ENCODE peak calls at places on chromosomes 2 and 18, in four cellular contexts. O is HEK293T, A is WTC11, G is HepG2. N is an unnamed sample.
A peak's percentile ranks its signal among the peaks of the same experiment; 100 is the strongest.

GRCh38 chr2:169732583-169733358 is 861 bp upstream of the KLHL23 start:
- DNase-seq in O (no peak), G (peak; percentile 68), A (no peak), N (peak; percentile 40)

GRCh38 chr18:61893304-61893970 is 630 bp upstream of the RNF152 start:
- DNase-seq in O (peak; percentile 46), G (no peak), A (peak; percentile 48), N (peak; percentile 3)

GRCh38 chr2:128781166-128781887 is 462.7 kb upstream of the HS6ST1 start:
- DNase-seq in O (no peak), G (no peak), A (no peak), N (no peak)

GRCh38 chr18:79964330-79965118 is at the start of gene HSBP1L1:
- DNase-seq in A (peak; percentile 80), O (peak; percentile 49), G (peak; percentile 65), N (no peak)

GRCh38 chr18:78765637-78766281 is 213.9 kb upstream of the SALL3 start:
- DNase-seq in A (no peak), G (no peak), O (no peak), N (no peak)

GRCh38 chr2:181188605-181189004 is 208.2 kb downstream of the UBE2E3 start:
- DNase-seq in O (no peak), A (no peak), G (no peak), N (no peak)

GRCh38 chr18:35010983-35011382 is 30.2 kb upstream of the MAPRE2 start:
- DNase-seq in O (no peak), A (no peak), G (no peak), N (no peak)

GRCh38 chr18:28110924-28111323 is 66.0 kb downstream of the CDH2 start:
- DNase-seq in G (no peak), A (no peak), O (no peak), N (no peak)

GRCh38 chr2:230889911-230890601 is 25.3 kb downstream of the ITM2C start:
- DNase-seq in O (no peak), G (no peak), A (no peak), N (no peak)

GRCh38 chr2:69138793-69139510 is 126.0 kb downstream of the ANTXR1 start:
- DNase-seq in O (no peak), G (no peak), A (no peak), N (no peak)

GRCh38 chr2:207165121-207166038 is at the start of gene KLF7:
- DNase-seq in O (peak; percentile 30), G (no peak), A (peak; percentile 43), N (peak; percentile 7)

GRCh38 chr2:99729104-99729503 is 239.3 kb upstream of the REV1 start:
- DNase-seq in A (no peak), G (no peak), O (no peak), N (no peak)

GRCh38 chr2:226839960-226840359 is 4.1 kb downstream of the RHBDD1 start:
- DNase-seq in O (no peak), A (no peak), G (no peak), N (no peak)

GRCh38 chr2:226836548-226836885 is 663 bp downstream of the RHBDD1 start:
- DNase-seq in A (no peak), O (no peak), G (no peak), N (no peak)

GRCh38 chr2:226837787-226838603 is 2.1 kb downstream of the RHBDD1 start:
- DNase-seq in A (no peak), G (no peak), O (no peak), N (peak; percentile 75)

GRCh38 chr2:226837334-226837733 is 1.5 kb downstream of the RHBDD1 start:
- DNase-seq in G (no peak), A (no peak), O (no peak), N (no peak)

DNA sequence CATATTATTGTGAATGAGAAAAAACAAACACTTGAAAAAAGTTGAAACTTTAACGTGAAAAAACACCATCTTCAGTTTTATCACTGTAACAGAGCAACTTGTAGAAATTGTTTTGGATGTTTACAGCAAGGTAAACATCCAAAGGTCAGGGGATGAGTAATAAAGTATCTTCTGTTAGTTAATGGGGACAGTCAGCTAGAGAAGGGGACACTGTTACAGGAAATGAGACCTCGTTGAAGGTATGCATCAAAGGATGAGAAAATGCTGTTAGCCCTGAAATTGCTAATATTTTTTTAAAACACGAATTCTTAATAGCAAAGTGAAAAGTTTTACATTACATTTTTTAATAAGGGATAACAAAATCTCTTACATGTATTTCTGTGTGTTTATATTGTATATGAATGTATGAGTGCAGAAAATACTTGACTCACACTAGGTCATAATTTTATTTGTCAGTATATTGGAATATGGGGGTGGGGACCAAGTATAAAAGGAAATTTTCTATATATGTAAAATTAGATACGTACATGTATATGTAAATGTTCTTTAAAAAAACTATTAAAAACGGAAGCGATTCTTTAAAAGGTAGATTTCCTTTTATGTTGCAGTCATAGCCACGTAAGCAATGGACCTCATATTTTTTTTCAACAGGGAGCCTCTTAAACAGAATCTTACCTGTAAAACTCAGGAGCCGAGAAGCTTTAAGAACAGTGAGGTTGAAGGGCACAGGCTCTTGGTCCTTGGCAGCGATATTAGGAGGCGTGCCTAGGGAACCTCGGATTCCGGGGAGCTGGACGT is 3.1 kb downstream of the RHBDD1 start:
- DNase-seq in G (peak; percentile 67), O (no peak), A (no peak), N (no peak)
- TF ChIP-seq ELF4 in G (no peak), O (no peak), A (no peak), N (no peak)

GRCh38 chr2:226355600-226355999 is 444.0 kb downstream of the IRS1 start:
- DNase-seq in G (no peak), A (no peak), O (no peak), N (no peak)

GRCh38 chr2:226352941-226353558 is 446.6 kb downstream of the IRS1 start:
- DNase-seq in G (no peak), A (no peak), O (no peak), N (no peak)

GRCh38 chr2:226351711-226352110 is 447.9 kb downstream of the IRS1 start:
- DNase-seq in A (no peak), G (no peak), O (no peak), N (no peak)

GRCh38 chr2:226357816-226358215 is 441.8 kb downstream of the IRS1 start:
- DNase-seq in G (no peak), O (no peak), A (no peak), N (no peak)

DNA sequence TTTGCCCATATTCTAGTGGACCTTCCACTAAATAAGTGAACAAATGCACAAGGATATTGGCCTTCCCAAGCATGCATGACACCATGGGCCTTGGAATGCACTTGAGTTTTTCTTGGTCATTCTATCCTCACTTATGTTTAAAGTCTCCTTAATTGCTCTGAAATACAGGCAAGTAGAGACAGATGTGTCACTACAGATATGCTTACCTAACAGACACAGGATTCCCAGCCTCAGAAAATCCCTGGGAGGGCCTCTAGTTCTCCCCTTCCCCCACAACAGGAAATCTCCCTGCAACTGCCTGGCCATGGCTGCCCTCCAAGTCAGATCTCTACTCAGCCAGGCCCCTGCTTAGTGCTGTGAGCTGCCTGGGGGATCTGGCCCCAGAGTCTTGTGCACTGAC is 445.2 kb downstream of the IRS1 start:
- DNase-seq in A (no peak), O (no peak), G (no peak), N (no peak)
- TF ChIP-seq ELF4 in A (no peak), O (no peak), G (no peak), N (no peak)

GRCh38 chr2:101690547-101691182 is 6.8 kb upstream of the MAP4K4 start:
- DNase-seq in G (peak; percentile 48), O (no peak), A (no peak), N (no peak)

GRCh38 chr2:101693991-101694588 is 3.4 kb upstream of the MAP4K4 start:
- DNase-seq in G (no peak), A (no peak), O (no peak), N (no peak)

GRCh38 chr2:101692037-101692436 is 5.5 kb upstream of the MAP4K4 start:
- DNase-seq in A (no peak), G (no peak), O (no peak), N (no peak)

GRCh38 chr2:101689120-101689827 is 8.2 kb upstream of the MAP4K4 start:
- DNase-seq in A (no peak), G (no peak), O (no peak), N (no peak)

DNA sequence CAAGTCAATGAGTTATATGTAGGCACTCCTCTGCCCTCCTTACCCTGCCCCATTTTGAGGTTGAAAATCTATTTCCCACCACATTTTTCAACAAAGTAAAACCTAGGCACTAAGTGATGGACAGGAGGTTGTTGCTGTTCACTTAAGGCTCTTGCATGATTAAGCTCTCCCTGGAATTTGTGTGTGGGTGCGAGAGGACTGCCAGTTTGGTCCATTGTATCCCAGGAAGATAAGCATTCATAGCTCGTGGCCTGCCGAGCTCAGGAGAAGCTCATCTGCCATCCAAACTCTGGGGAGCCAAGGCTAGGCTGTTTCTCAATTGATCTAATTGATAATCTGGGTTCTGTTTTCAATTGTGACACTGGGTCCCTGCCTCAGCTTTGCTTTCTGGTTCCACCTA is 4.7 kb upstream of the MAP4K4 start:
- DNase-seq in A (no peak), G (no peak), O (no peak), N (no peak)
- TF ChIP-seq ELF4 in A (no peak), G (no peak), O (no peak), N (no peak)

GRCh38 chr18:53603281-53603680 is 621.2 kb downstream of the MBD2 start:
- DNase-seq in A (no peak), O (no peak), G (no peak), N (no peak)
- TF ChIP-seq ELF4 in A (no peak), O (no peak), G (no peak), N (no peak)

GRCh38 chr2:161138429-161138828 is 21.8 kb upstream of the TANK start:
- DNase-seq in A (no peak), O (no peak), G (no peak), N (no peak)
- TF ChIP-seq ELF4 in A (no peak), O (no peak), G (no peak), N (no peak)

GRCh38 chr2:105950521-105951389 is 206.0 kb downstream of the NCK2 start:
- DNase-seq in O (no peak), G (no peak), A (peak; percentile 25), N (peak; percentile 10)
- TF ChIP-seq ELF4 in O (no peak), G (no peak), A (no peak), N (no peak)

N was measured in K562.